ENCODE peak calls at places on chromosomes 6 and 20, in four cellular contexts. T, W, F and I are unnamed samples.

GRCh38 chr20:35743693-35744491 is 1.8 kb upstream of the RBM39 start:
- DNase-seq in F (no peak), T (no peak), W (peak), I (no peak)

GRCh38 chr6:102995491-102995890 is 1602.0 kb downstream of the GRIK2 start:
- DNase-seq in F (no peak), T (no peak), W (no peak), I (no peak)

GRCh38 chr6:100229512-100229911 is 235.2 kb downstream of the SIM1 start:
- DNase-seq in T (no peak), W (no peak), F (no peak), I (no peak)

GRCh38 chr6:13538084-13538483 is 36.3 kb upstream of the SIRT5 start:
- DNase-seq in W (peak), F (peak), T (peak), I (no peak)

GRCh38 chr20:53656653-53657288 is 63.1 kb upstream of the ZNF217 start:
- DNase-seq in F (no peak), W (no peak), T (no peak), I (no peak)

GRCh38 chr6:10576226-10576625 is 55.1 kb downstream of the GCNT2 start:
- DNase-seq in F (no peak), T (no peak), W (no peak), I (no peak)

GRCh38 chr20:56392282-56393132 is at the start of gene CSTF1:
- DNase-seq in T (peak), F (peak), W (peak), I (peak)

GRCh38 chr20:328596-329324 is 3.4 kb downstream of the SOX12 start:
- DNase-seq in W (no peak), F (no peak), T (no peak), I (no peak)

GRCh38 chr6:130578713-130579112 is 212.9 kb downstream of the TMEM200A start:
- DNase-seq in T (no peak), F (no peak), W (no peak), I (no peak)

GRCh38 chr6:90468859-90469258 is 118.0 kb downstream of the MAP3K7 start:
- DNase-seq in W (no peak), T (no peak), F (no peak), I (no peak)

GRCh38 chr6:11770546-11771466 is 7.8 kb downstream of the ADTRP start:
- DNase-seq in T (peak), F (no peak), W (no peak), I (peak)

GRCh38 chr20:56322661-56323060 is 36.1 kb upstream of the FAM210B start:
- DNase-seq in W (no peak), T (no peak), F (no peak), I (no peak)

GRCh38 chr6:4167123-4167522 is 31.7 kb upstream of the ECI2 start:
- DNase-seq in F (no peak), T (no peak), W (no peak), I (no peak)

GRCh38 chr20:19915111-19915798 is 101.9 kb upstream of the NAA20 start:
- DNase-seq in T (no peak), W (no peak), F (no peak), I (no peak)

GRCh38 chr20:34871320-34871926 is 1.2 kb downstream of the GGT7 start:
- DNase-seq in F (no peak), T (no peak), W (no peak), I (no peak)

GRCh38 chr6:167898673-167899311 is 72.1 kb downstream of the AFDN start:
- DNase-seq in T (peak), W (peak), F (no peak), I (no peak)

GRCh38 chr6:69179681-69180080 is 544.6 kb downstream of the ADGRB3 start:
- DNase-seq in F (no peak), W (peak), T (no peak), I (no peak)

GRCh38 chr6:36957773-36958271 is 3.3 kb downstream of the PI16 start:
- DNase-seq in W (no peak), T (no peak), F (no peak), I (no peak)

GRCh38 chr6:30213654-30213998 is 420 bp upstream of the TRIM26 start:
- DNase-seq in T (no peak), W (no peak), F (no peak), I (no peak)

GRCh38 chr20:14711681-14712080 is 374.3 kb upstream of the FLRT3 start:
- DNase-seq in W (no peak), F (no peak), T (no peak), I (no peak)

GRCh38 chr20:46057856-46058655 is 29.0 kb downstream of the SLC12A5 start:
- DNase-seq in F (no peak), W (no peak), T (no peak), I (no peak)

GRCh38 chr6:14703586-14703985 is 542.3 kb upstream of the JARID2 start:
- DNase-seq in F (no peak), T (no peak), W (no peak), I (no peak)

GRCh38 chr6:11367638-11368199 is 135.3 kb upstream of the NEDD9 start:
- DNase-seq in W (peak), T (peak), F (no peak), I (no peak)

GRCh38 chr6:111921108-111921507 is 47.9 kb upstream of the FYN start:
- DNase-seq in T (no peak), F (no peak), W (no peak), I (no peak)

GRCh38 chr6:7721654-7722053 is 4.2 kb upstream of the BMP6 start:
- DNase-seq in F (no peak), W (peak), T (peak), I (no peak)

GRCh38 chr6:168370310-168370991 is 50.9 kb upstream of the DACT2 start:
- DNase-seq in W (peak), F (peak), T (peak), I (peak)

GRCh38 chr6:110307368-110307767 is 50.8 kb downstream of the METTL24 start:
- DNase-seq in T (no peak), F (no peak), W (no peak), I (no peak)

GRCh38 chr6:85580104-85580877 is 13.4 kb downstream of the SNX14 start:
- DNase-seq in W (peak), T (no peak), F (no peak), I (no peak)

GRCh38 chr6:31122803-31123706 is 2.8 kb upstream of the CDSN start:
- DNase-seq in F (peak), T (peak), W (peak), I (no peak)

GRCh38 chr20:20360464-20360863 is 7.4 kb upstream of the INSM1 start:
- DNase-seq in W (peak), T (peak), F (peak), I (no peak)

GRCh38 chr6:11193434-11193833 is 39.0 kb downstream of the NEDD9 start:
- DNase-seq in W (no peak), T (no peak), F (no peak), I (no peak)

GRCh38 chr6:170313716-170314295 is 7.2 kb downstream of the FAM120B start:
- DNase-seq in F (no peak), W (no peak), T (no peak), I (no peak)

GRCh38 chr6:157984686-157985225 is 3.1 kb downstream of the SYNJ2 start:
- DNase-seq in F (no peak), W (no peak), T (no peak), I (no peak)

GRCh38 chr20:15867899-15868298 is 705.3 kb downstream of the KIF16B start:
- DNase-seq in T (no peak), F (no peak), W (peak), I (no peak)
- TF ChIP-seq RNF2 in T (no peak), F (no peak), W (no peak), I (no peak)

GRCh38 chr6:83053678-83054077 is 12.0 kb downstream of the UBE3D start:
- DNase-seq in F (peak), W (no peak), T (no peak), I (no peak)

GRCh38 chr6:83051386-83052172 is 14.1 kb downstream of the UBE3D start:
- DNase-seq in T (no peak), F (no peak), W (no peak), I (no peak)

GRCh38 chr6:83057705-83058321 is 7.8 kb downstream of the UBE3D start:
- DNase-seq in W (peak), F (peak), T (peak), I (no peak)

DNA sequence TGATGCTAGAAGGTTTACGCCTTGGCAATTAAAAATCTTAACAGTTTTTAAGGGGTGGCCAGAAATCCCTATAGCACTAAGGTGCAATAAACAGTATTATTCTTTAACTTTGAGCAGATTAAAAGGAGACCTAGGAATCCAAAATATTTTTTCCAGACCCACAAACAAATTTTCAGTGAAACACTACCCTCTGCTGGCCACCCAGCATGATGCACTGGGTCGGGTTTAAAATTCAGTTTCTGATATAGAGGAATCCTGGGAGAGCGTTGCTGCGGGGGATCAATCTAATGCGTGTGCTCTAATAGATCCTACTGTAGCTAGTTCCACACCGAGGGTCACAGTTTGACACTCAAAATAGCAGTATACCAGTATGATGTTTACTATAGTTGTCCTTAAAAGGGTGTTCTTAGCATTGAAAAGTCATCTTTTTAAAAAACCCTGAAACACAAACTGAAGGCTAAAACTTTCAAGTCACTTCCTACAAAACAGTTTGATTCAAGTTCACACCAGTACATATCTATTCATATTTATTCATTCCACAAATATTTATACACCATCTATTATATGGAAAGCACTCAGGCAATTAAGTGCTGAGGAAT is 10.2 kb downstream of the UBE3D start:
- DNase-seq in F (peak), W (peak), T (peak), I (no peak)
- TF ChIP-seq RNF2 in F (no peak), W (no peak), T (no peak), I (no peak)

GRCh38 chr20:23234311-23235078 is 116.1 kb upstream of the NXT1 start:
- DNase-seq in W (no peak), F (no peak), T (no peak), I (no peak)

GRCh38 chr20:23233341-23233740 is 117.2 kb upstream of the NXT1 start:
- DNase-seq in W (no peak), T (no peak), F (no peak), I (no peak)

GRCh38 chr20:23232679-23233308 is 117.8 kb upstream of the NXT1 start:
- DNase-seq in W (peak), F (no peak), T (no peak), I (peak)

GRCh38 chr20:23237166-23237565 is 113.4 kb upstream of the NXT1 start:
- DNase-seq in F (no peak), W (no peak), T (no peak), I (no peak)

GRCh38 chr20:23235173-23236027 is 115.2 kb upstream of the NXT1 start:
- DNase-seq in F (peak), W (peak), T (peak), I (peak)
- TF ChIP-seq RNF2 in F (no peak), W (no peak), T (no peak), I (no peak)

GRCh38 chr20:58107533-58107932 is 120.9 kb downstream of the ANKRD60 start:
- DNase-seq in W (no peak), F (no peak), T (no peak), I (no peak)

GRCh38 chr20:58112017-58112781 is 116.3 kb downstream of the ANKRD60 start:
- DNase-seq in F (no peak), W (no peak), T (peak), I (no peak)

GRCh38 chr20:58109918-58110635 is 118.4 kb downstream of the ANKRD60 start:
- DNase-seq in W (no peak), T (no peak), F (no peak), I (no peak)

GRCh38 chr20:58111340-58112016 is 117.0 kb downstream of the ANKRD60 start:
- DNase-seq in T (no peak), W (no peak), F (no peak), I (no peak)

GRCh38 chr20:58109126-58109880 is 119.2 kb downstream of the ANKRD60 start:
- DNase-seq in F (no peak), W (no peak), T (no peak), I (no peak)
- TF ChIP-seq RNF2 in F (no peak), W (no peak), T (no peak), I (no peak)

DNA sequence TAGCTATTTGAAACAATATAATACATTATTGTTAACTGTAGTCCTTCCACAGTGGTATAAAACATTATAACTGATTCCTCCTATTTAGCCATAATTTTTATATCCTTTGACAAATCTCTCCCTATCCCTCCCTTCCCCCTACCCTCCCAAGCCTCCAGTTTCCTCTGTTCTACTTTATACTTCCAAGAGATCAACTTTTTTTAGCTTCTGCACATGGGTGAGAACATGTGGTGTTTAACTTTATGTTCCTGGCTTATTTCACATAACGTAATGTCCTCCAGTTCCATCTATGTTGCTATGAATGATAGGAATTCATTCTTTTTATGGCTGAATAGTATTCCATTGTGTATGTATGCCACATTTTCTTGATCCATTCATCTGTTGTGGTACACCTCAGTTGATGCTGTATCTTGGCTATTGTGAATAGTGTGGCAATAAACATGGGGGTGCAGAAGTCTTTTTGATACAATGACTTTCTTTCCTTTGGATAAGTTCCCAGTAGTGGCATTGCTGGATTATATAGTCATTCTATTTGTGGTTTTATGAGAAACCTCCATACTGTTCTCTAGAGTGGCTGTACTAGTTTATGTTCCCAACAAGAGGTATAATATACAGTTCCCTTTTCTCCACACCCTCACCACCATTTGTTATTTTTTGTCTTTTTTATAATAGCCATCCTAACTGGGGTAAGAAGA is 205.0 kb downstream of the KCNQ5 start:
- DNase-seq in F (no peak), T (no peak), W (no peak), I (no peak)
- TF ChIP-seq RNF2 in F (no peak), T (no peak), W (no peak), I (no peak)

GRCh38 chr6:16901777-16902176 is 140.5 kb upstream of the ATXN1 start:
- DNase-seq in F (no peak), T (no peak), W (no peak), I (no peak)
- TF ChIP-seq RNF2 in F (no peak), T (no peak), W (no peak), I (no peak)

DNA sequence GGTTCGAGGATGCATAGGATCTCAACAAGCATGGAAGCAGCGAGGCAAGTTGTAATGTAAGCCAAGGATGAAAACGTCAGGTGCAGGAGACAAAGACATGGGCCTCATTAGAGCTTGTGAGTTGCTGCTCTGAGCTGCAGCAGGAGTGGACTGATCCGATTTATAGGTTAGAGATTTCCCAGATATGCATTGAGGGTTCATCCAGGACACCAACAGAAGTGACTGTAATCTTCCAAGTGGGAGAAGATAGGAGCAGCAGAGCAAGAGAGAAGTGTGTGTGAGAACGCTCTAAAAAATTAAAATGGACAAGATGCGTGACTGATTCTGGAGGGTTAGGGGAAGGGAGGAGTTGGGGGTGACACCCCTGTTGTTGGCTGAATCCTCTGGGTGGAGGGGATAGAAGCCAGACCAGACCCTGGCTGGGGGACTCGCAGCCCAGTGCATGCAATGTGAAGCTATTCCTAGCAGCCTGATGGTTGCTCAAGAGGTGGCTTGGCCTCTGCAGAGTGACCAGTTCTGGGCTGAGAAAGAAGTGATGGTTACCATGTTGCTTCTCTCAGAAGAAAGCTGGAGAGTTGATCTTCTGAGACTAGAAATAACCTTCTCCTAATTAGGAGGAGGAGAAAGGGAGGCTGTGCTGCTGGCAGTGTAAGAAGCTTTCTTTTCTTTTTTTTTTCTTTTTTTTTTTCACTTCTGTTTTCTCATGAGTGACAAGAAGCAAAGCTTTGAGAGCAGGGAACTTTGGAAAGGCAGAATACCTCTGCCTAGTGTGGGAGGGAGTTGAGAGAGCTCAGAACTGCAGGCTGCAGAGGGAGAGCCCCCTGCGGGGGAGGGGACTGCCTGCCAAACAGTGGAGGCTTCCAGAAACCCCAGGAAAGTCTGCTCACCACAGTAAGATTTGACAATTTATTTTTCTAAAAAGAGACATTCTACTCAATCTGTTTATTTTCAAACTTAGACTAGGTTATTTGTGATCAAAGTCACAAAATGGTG is 116.9 kb downstream of the SLX4IP start:
- DNase-seq in F (no peak), T (no peak), W (no peak), I (no peak)
- TF ChIP-seq RNF2 in F (no peak), T (no peak), W (no peak), I (no peak)

DNA sequence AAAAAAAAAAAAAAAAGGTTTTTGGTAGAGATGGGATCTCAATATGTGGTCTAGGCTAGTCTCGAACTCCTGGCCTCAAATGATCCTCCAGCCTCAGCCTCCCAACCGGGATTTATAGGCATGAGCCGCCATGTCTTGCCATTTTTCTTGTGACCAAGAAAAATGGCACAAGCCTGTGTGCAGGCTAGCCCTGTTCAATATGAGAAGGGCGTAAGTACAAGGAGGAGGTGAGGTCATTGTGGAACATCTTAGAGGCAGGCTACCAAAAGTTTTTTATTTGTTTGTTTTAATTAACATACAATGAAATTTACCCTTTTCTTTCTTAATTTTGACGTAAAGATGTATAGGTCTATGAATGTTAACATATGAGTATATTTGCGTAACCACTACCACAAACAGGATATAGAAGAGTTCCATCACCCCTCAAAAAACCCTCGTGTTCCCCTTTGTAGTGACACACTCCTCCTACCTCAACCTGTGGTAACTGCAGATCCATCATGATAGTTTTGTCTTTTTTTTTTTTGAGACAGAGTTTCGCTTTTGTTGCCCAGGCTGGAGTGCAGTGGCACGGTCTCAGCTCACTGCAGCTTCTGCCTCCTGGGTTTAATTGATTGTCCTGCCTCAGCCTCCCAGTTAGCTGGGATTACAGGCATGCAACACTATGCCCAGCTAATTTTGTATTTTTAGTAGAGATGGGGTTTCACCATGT is 28.3 kb upstream of the KIF3B start:
- DNase-seq in T (no peak), F (no peak), W (no peak), I (no peak)
- TF ChIP-seq RNF2 in T (no peak), F (no peak), W (no peak), I (no peak)

GRCh38 chr6:159952289-159953005 is 16.4 kb upstream of the IGF2R start:
- DNase-seq in T (no peak), F (no peak), W (no peak), I (no peak)

GRCh38 chr6:159951772-159952171 is 17.1 kb upstream of the IGF2R start:
- DNase-seq in F (no peak), T (no peak), W (no peak), I (no peak)

GRCh38 chr6:159955945-159956361 is 12.9 kb upstream of the IGF2R start:
- DNase-seq in W (no peak), T (no peak), F (no peak), I (no peak)

GRCh38 chr6:159948199-159948598 is 20.7 kb upstream of the IGF2R start:
- DNase-seq in T (no peak), F (no peak), W (no peak), I (no peak)

GRCh38 chr6:159953091-159953581 is 15.7 kb upstream of the IGF2R start:
- DNase-seq in W (no peak), F (no peak), T (no peak), I (no peak)
- TF ChIP-seq RNF2 in W (no peak), F (no peak), T (no peak), I (no peak)